ENCODE peak calls at places on chromosomes 3 and 15, in five cellular contexts. One of them, this sample, is unnamed.

GRCh38 chr15:62059108-62059817 is 984 bp downstream of the VPS13C start:
- DNase-seq in bronchial epithelial cell: peak
- DNase-seq in AG09309: no peak
- DNase-seq in A549: peak
- DNase-seq in effector memory CD4-positive, alpha-beta T cell: no peak
- DNase-seq in this sample: no peak

GRCh38 chr3:64684715-64685261 is 3.0 kb downstream of the ADAMTS9 start:
- DNase-seq in bronchial epithelial cell: no peak
- DNase-seq in AG09309: no peak
- DNase-seq in effector memory CD4-positive, alpha-beta T cell: no peak
- DNase-seq in A549: no peak
- DNase-seq in this sample: no peak

GRCh38 chr3:177657243-177657642 is 460.0 kb upstream of the TBL1XR1 start:
- DNase-seq in bronchial epithelial cell: peak
- DNase-seq in A549: no peak
- DNase-seq in effector memory CD4-positive, alpha-beta T cell: no peak
- DNase-seq in AG09309: no peak
- DNase-seq in this sample: no peak

GRCh38 chr3:131485116-131485515 is 17.7 kb downstream of the MRPL3 start:
- DNase-seq in bronchial epithelial cell: no peak
- DNase-seq in effector memory CD4-positive, alpha-beta T cell: no peak
- DNase-seq in AG09309: no peak
- DNase-seq in A549: no peak
- DNase-seq in this sample: no peak

GRCh38 chr15:73002509-73002908 is 49.8 kb upstream of the NEO1 start:
- DNase-seq in A549: no peak
- DNase-seq in AG09309: peak
- DNase-seq in bronchial epithelial cell: no peak
- DNase-seq in effector memory CD4-positive, alpha-beta T cell: no peak
- DNase-seq in this sample: no peak

GRCh38 chr15:73323374-73323955 is 45.3 kb downstream of the HCN4 start:
- DNase-seq in bronchial epithelial cell: no peak
- DNase-seq in effector memory CD4-positive, alpha-beta T cell: no peak
- DNase-seq in A549: no peak
- DNase-seq in AG09309: no peak
- DNase-seq in this sample: no peak

GRCh38 chr3:32399030-32399620 is 7.5 kb downstream of the CMTM7 start:
- DNase-seq in bronchial epithelial cell: peak
- DNase-seq in effector memory CD4-positive, alpha-beta T cell: no peak
- DNase-seq in A549: peak
- DNase-seq in AG09309: no peak
- DNase-seq in this sample: no peak

GRCh38 chr15:56758770-56759449 is 25.6 kb upstream of the ZNF280D start:
- DNase-seq in bronchial epithelial cell: peak
- DNase-seq in effector memory CD4-positive, alpha-beta T cell: no peak
- DNase-seq in AG09309: peak
- DNase-seq in A549: no peak
- DNase-seq in this sample: no peak

GRCh38 chr3:150106752-150107428 is 136.2 kb upstream of the PFN2 start:
- DNase-seq in A549: peak
- DNase-seq in bronchial epithelial cell: peak
- DNase-seq in effector memory CD4-positive, alpha-beta T cell: no peak
- DNase-seq in AG09309: peak
- DNase-seq in this sample: no peak

GRCh38 chr15:78072080-78072892 is 5.2 kb downstream of the TBC1D2B start:
- DNase-seq in bronchial epithelial cell: peak
- DNase-seq in A549: no peak
- DNase-seq in effector memory CD4-positive, alpha-beta T cell: no peak
- DNase-seq in AG09309: peak
- DNase-seq in this sample: no peak

GRCh38 chr3:124630994-124631393 is 99.3 kb upstream of the UMPS start:
- DNase-seq in AG09309: no peak
- DNase-seq in effector memory CD4-positive, alpha-beta T cell: no peak
- DNase-seq in bronchial epithelial cell: no peak
- DNase-seq in A549: no peak
- DNase-seq in this sample: no peak

GRCh38 chr3:124627501-124627908 is 102.7 kb upstream of the UMPS start:
- DNase-seq in effector memory CD4-positive, alpha-beta T cell: no peak
- DNase-seq in A549: no peak
- DNase-seq in AG09309: no peak
- DNase-seq in bronchial epithelial cell: no peak
- DNase-seq in this sample: no peak

GRCh38 chr3:54781728-54782127 is 146.1 kb downstream of the LRTM1 start:
- DNase-seq in A549: no peak
- DNase-seq in AG09309: no peak
- DNase-seq in bronchial epithelial cell: no peak
- DNase-seq in effector memory CD4-positive, alpha-beta T cell: no peak
- DNase-seq in this sample: no peak

GRCh38 chr15:62742409-62743171 is 300.0 kb upstream of the TPM1 start:
- DNase-seq in bronchial epithelial cell: peak
- DNase-seq in effector memory CD4-positive, alpha-beta T cell: no peak
- DNase-seq in A549: peak
- DNase-seq in AG09309: peak
- DNase-seq in this sample: peak

GRCh38 chr15:30921781-30922371 is 18.2 kb downstream of the FAN1 start:
- DNase-seq in AG09309: no peak
- DNase-seq in effector memory CD4-positive, alpha-beta T cell: no peak
- DNase-seq in bronchial epithelial cell: no peak
- DNase-seq in A549: no peak
- DNase-seq in this sample: no peak

GRCh38 chr15:70491183-70491621 is 272.2 kb downstream of the UACA start:
- DNase-seq in bronchial epithelial cell: no peak
- DNase-seq in effector memory CD4-positive, alpha-beta T cell: no peak
- DNase-seq in A549: no peak
- DNase-seq in AG09309: no peak
- DNase-seq in this sample: no peak

GRCh38 chr3:73349657-73350056 is 275.1 kb downstream of the PDZRN3 start:
- DNase-seq in A549: no peak
- DNase-seq in bronchial epithelial cell: no peak
- DNase-seq in effector memory CD4-positive, alpha-beta T cell: no peak
- DNase-seq in AG09309: no peak
- DNase-seq in this sample: no peak